ENCODE peak calls at places on chromosomes 3 and 15, in five cellular contexts. F is fibroblast of villous mesenchyme; Y is stimulated activated CD4-positive, alpha-beta T cell treated with anti-CD3 and anti-CD28 coated beads, TNF-alpha, amount 100 ng/mL, for 4 hours; R is EH; T is stomach. U is an unnamed sample.

GRCh38 chr15:77033729-77034619 is 36.9 kb downstream of the TSPAN3 start:
- DNase-seq in T (peak), F (no peak), Y (no peak), R (peak), U (peak)

GRCh38 chr3:71101014-71101413 is 482.5 kb downstream of the FOXP1 start:
- DNase-seq in R (peak), F (peak), T (no peak), Y (no peak), U (peak)

GRCh38 chr3:32078085-32078634 is 28.3 kb upstream of the GPD1L start:
- DNase-seq in Y (no peak), T (no peak), R (no peak), F (no peak), U (no peak)

GRCh38 chr3:39104961-39105686 is 2.3 kb downstream of the GORASP1 start:
- DNase-seq in T (no peak), F (no peak), R (no peak), Y (peak), U (no peak)

GRCh38 chr3:125310623-125311076 is 64.5 kb downstream of the ZNF148 start:
- DNase-seq in F (peak), R (no peak), T (no peak), Y (no peak), U (peak)

GRCh38 chr15:94174399-94174802 is 57.0 kb upstream of the MCTP2 start:
- DNase-seq in F (peak), T (no peak), Y (no peak), R (peak), U (peak)

GRCh38 chr15:37995461-37996347 is 61.3 kb downstream of the TMCO5A start:
- DNase-seq in R (peak), F (peak), Y (no peak), T (no peak), U (peak)

GRCh38 chr15:49620174-49620573 is 444 bp downstream of the FAM227B start:
- DNase-seq in F (peak), Y (no peak), T (no peak), R (peak), U (peak)

GRCh38 chr3:129446926-129447325 is 6.9 kb downstream of the IFT122 start:
- DNase-seq in F (no peak), R (no peak), T (no peak), Y (no peak), U (no peak)

GRCh38 chr15:31396881-31397560 is 70.4 kb downstream of the KLF13 start:
- DNase-seq in R (peak), F (peak), T (peak), Y (no peak), U (peak)

GRCh38 chr3:111768571-111769100 is 90.4 kb upstream of the PHLDB2 start:
- DNase-seq in F (peak), T (peak), R (peak), Y (no peak), U (peak)

GRCh38 chr15:50232791-50233190 is 32.7 kb downstream of the HDC start:
- DNase-seq in Y (no peak), T (no peak), R (no peak), F (no peak), U (no peak)

GRCh38 chr3:45224824-45225464 is 1.1 kb downstream of the TMEM158 start:
- DNase-seq in T (peak), Y (no peak), F (peak), R (peak), U (peak)

GRCh38 chr3:59992578-59992977 is 942.8 kb upstream of the CFAP20DC start:
- DNase-seq in R (no peak), F (no peak), Y (no peak), T (no peak), U (no peak)

GRCh38 chr3:154904328-154904727 is 175.8 kb upstream of the MME start:
- DNase-seq in T (no peak), R (peak), F (peak), Y (no peak), U (peak)

GRCh38 chr15:88288661-88289060 is 32.1 kb upstream of the NTRK3 start:
- DNase-seq in F (no peak), R (no peak), T (no peak), Y (no peak), U (no peak)

GRCh38 chr15:68408971-68409370 is 23.0 kb downstream of the ITGA11 start:
- DNase-seq in F (no peak), T (peak), Y (no peak), R (no peak), U (no peak)

GRCh38 chr3:184160456-184160855 is 5.3 kb downstream of the DVL3 start:
- DNase-seq in T (no peak), Y (no peak), F (peak), R (peak), U (peak)

GRCh38 chr15:29461877-29462276 is 192.3 kb upstream of the NSMCE3 start:
- DNase-seq in F (no peak), T (no peak), R (no peak), Y (no peak), U (no peak)

GRCh38 chr3:70989174-70989573 is 594.4 kb downstream of the FOXP1 start:
- DNase-seq in T (no peak), Y (no peak), R (peak), F (peak), U (peak)

GRCh38 chr3:33437556-33438283 is 2.5 kb downstream of the UBP1 start:
- DNase-seq in R (peak), Y (no peak), T (no peak), F (peak), U (peak)

GRCh38 chr15:62787401-62787800 is 255.1 kb upstream of the TPM1 start:
- DNase-seq in T (no peak), Y (no peak), F (no peak), R (peak), U (no peak)

GRCh38 chr3:126329927-126330725 is 27.1 kb downstream of the KLF15 start:
- DNase-seq in T (no peak), R (no peak), F (no peak), Y (no peak), U (no peak)

GRCh38 chr15:25890532-25890931 is 27.4 kb upstream of the ATP10A start:
- DNase-seq in R (no peak), T (no peak), F (no peak), Y (no peak), U (no peak)

GRCh38 chr15:37031198-37031597 is 69.2 kb downstream of the MEIS2 start:
- DNase-seq in T (no peak), Y (no peak), F (peak), R (peak), U (peak)

GRCh38 chr3:101414121-101414520 is 93.7 kb upstream of the IMPG2 start:
- DNase-seq in Y (no peak), R (no peak), T (no peak), F (no peak), U (no peak)

GRCh38 chr3:112032377-112032776 is 2.2 kb upstream of the TMPRSS7 start:
- DNase-seq in Y (no peak), R (no peak), F (no peak), T (no peak), U (no peak)

GRCh38 chr3:177934001-177934891 is 602.0 kb upstream of the KCNMB2 start:
- DNase-seq in T (no peak), R (peak), F (peak), Y (no peak), U (peak)

GRCh38 chr15:55914446-55914845 is 79.0 kb downstream of the NEDD4 start:
- DNase-seq in F (peak), Y (no peak), T (no peak), R (peak), U (peak)

GRCh38 chr3:111282024-111282423 is 210.4 kb downstream of the NECTIN3 start:
- DNase-seq in Y (no peak), F (no peak), T (no peak), R (no peak), U (no peak)

GRCh38 chr3:62252614-62253147 is 120.7 kb downstream of the FEZF2 start:
- DNase-seq in Y (no peak), T (no peak), F (no peak), R (peak), U (peak)

GRCh38 chr3:78978037-78978436 is 789.8 kb downstream of the ROBO1 start:
- DNase-seq in R (peak), Y (no peak), F (peak), T (no peak), U (no peak)

GRCh38 chr15:70291295-70291694 is 193.6 kb upstream of the TLE3 start:
- DNase-seq in R (no peak), F (no peak), T (no peak), Y (no peak), U (no peak)

GRCh38 chr15:29045717-29046116 is 159.9 kb downstream of the APBA2 start:
- DNase-seq in F (peak), Y (no peak), T (no peak), R (peak), U (peak)

GRCh38 chr15:51270706-51271105 is 67.7 kb downstream of the CYP19A1 start:
- DNase-seq in F (no peak), R (no peak), T (no peak), Y (no peak), U (no peak)

GRCh38 chr3:160078533-160078932 is 89.9 kb downstream of the IL12A start:
- DNase-seq in T (no peak), Y (no peak), F (no peak), R (no peak), U (no peak)